ENCODE peak calls at places on chromosomes 13 and 19, in seven cellular contexts. One of them, this sample, is unnamed.

GRCh38 chr13:20114066-20114465 is 46.8 kb downstream of the GJA3 start:
- DNase-seq in endodermal cell: peak
- DNase-seq in CD4-positive, alpha-beta memory T cell: no peak
- DNase-seq in endothelial cell of umbilical vein: no peak
- DNase-seq in PC-3: no peak
- DNase-seq in right cardiac atrium: no peak
- DNase-seq in breast epithelium: no peak
- DNase-seq in this sample: no peak

GRCh38 chr13:67122251-67122650 is 107.9 kb downstream of the PCDH9 start:
- DNase-seq in endodermal cell: no peak
- DNase-seq in CD4-positive, alpha-beta memory T cell: no peak
- DNase-seq in endothelial cell of umbilical vein: no peak
- DNase-seq in PC-3: no peak
- DNase-seq in right cardiac atrium: no peak
- DNase-seq in breast epithelium: no peak
- DNase-seq in this sample: no peak

GRCh38 chr13:101875717-101876393 is 423.4 kb downstream of the ITGBL1 start:
- DNase-seq in endodermal cell: no peak
- DNase-seq in CD4-positive, alpha-beta memory T cell: no peak
- DNase-seq in endothelial cell of umbilical vein: no peak
- DNase-seq in PC-3: peak
- DNase-seq in right cardiac atrium: no peak
- DNase-seq in breast epithelium: no peak
- DNase-seq in this sample: no peak

GRCh38 chr13:80235559-80236296 is 105.2 kb downstream of the SPRY2 start:
- DNase-seq in endodermal cell: no peak
- DNase-seq in CD4-positive, alpha-beta memory T cell: no peak
- DNase-seq in endothelial cell of umbilical vein: peak
- DNase-seq in PC-3: peak
- DNase-seq in right cardiac atrium: no peak
- DNase-seq in breast epithelium: no peak
- DNase-seq in this sample: no peak

GRCh38 chr19:7909471-7910067 is 5.1 kb upstream of the TGFBR3L start:
- DNase-seq in endodermal cell: no peak
- DNase-seq in CD4-positive, alpha-beta memory T cell: no peak
- DNase-seq in endothelial cell of umbilical vein: no peak
- DNase-seq in PC-3: no peak
- DNase-seq in right cardiac atrium: peak
- DNase-seq in breast epithelium: no peak
- DNase-seq in this sample: no peak

GRCh38 chr13:89925107-89925506 is 1422.4 kb upstream of the MIR17HG start:
- DNase-seq in endodermal cell: peak
- DNase-seq in CD4-positive, alpha-beta memory T cell: no peak
- DNase-seq in endothelial cell of umbilical vein: peak
- DNase-seq in PC-3: peak
- DNase-seq in right cardiac atrium: no peak
- DNase-seq in breast epithelium: no peak
- DNase-seq in this sample: no peak

GRCh38 chr13:94351292-94352000 is 128.0 kb downstream of the DCT start:
- DNase-seq in endodermal cell: no peak
- DNase-seq in CD4-positive, alpha-beta memory T cell: no peak
- DNase-seq in endothelial cell of umbilical vein: no peak
- DNase-seq in PC-3: peak
- DNase-seq in right cardiac atrium: no peak
- DNase-seq in breast epithelium: no peak
- DNase-seq in this sample: no peak

GRCh38 chr13:40458283-40459031 is 208.0 kb downstream of the FOXO1 start:
- DNase-seq in endodermal cell: no peak
- DNase-seq in CD4-positive, alpha-beta memory T cell: no peak
- DNase-seq in endothelial cell of umbilical vein: no peak
- DNase-seq in PC-3: no peak
- DNase-seq in right cardiac atrium: no peak
- DNase-seq in breast epithelium: no peak
- DNase-seq in this sample: no peak

GRCh38 chr19:31461814-31462539 is 112.7 kb upstream of the TSHZ3 start:
- DNase-seq in endodermal cell: no peak
- DNase-seq in CD4-positive, alpha-beta memory T cell: no peak
- DNase-seq in endothelial cell of umbilical vein: no peak
- DNase-seq in PC-3: no peak
- DNase-seq in right cardiac atrium: no peak
- DNase-seq in breast epithelium: no peak
- DNase-seq in this sample: no peak

GRCh38 chr19:41306394-41306793 is 3.6 kb upstream of the CCDC97 start:
- DNase-seq in endodermal cell: no peak
- DNase-seq in CD4-positive, alpha-beta memory T cell: no peak
- DNase-seq in endothelial cell of umbilical vein: no peak
- DNase-seq in PC-3: no peak
- DNase-seq in right cardiac atrium: no peak
- DNase-seq in breast epithelium: no peak
- DNase-seq in this sample: no peak

GRCh38 chr19:58572818-58573657 is at the start of gene MZF1:
- DNase-seq in endodermal cell: peak
- DNase-seq in CD4-positive, alpha-beta memory T cell: peak
- DNase-seq in endothelial cell of umbilical vein: peak
- DNase-seq in PC-3: peak
- DNase-seq in right cardiac atrium: peak
- DNase-seq in breast epithelium: peak
- DNase-seq in this sample: no peak

GRCh38 chr13:25241007-25241406 is 46.3 kb downstream of the MTMR6 start:
- DNase-seq in endodermal cell: no peak
- DNase-seq in CD4-positive, alpha-beta memory T cell: no peak
- DNase-seq in endothelial cell of umbilical vein: no peak
- DNase-seq in PC-3: no peak
- DNase-seq in right cardiac atrium: no peak
- DNase-seq in breast epithelium: no peak
- DNase-seq in this sample: no peak

DNA sequence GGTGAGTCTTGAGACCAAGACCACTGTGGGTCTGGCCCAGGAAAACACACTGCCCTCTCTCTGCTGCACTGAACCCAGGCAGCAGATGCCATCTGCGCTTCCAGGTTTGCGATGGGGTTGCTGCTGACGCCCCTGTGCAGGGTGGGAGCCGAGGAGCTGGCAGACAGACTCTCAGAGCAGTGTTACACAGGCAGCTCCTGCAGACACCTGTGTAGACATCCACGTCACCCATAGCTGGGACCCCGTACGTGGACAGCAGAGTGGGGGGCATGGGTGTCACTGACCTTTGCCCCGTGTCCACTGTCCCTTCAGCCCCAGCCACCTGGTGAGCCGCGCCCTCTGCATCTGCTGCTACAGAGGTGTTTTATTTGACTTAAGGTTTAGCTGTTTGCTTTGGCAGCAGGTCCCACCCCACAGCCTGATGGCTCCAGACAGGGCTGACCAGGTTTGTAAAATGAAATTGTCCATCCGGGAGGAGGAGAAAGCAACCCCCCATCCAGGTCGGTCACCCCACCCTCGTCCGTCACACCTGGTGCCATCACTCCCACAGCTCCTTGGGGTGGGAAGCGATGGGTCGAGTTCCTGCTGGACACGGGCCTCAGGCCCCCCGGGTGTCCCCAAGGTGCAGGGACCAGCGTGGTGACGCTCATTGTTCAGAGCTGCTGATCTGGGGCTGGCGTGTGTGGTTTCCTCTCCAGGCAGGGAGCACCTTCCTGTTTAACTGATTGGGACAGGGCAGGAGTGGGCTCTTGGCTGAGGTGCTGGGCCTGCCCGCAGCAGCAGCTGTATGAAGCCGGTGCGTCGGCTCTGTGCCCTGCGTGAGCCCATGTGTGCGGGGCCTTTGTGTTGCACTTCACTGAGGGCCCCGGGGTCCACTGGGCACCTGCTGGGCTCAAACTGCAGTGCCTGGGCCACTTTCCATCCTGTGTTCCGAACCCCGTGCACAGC is 28.4 kb downstream of the MCF2L start:
- DNase-seq in endodermal cell: no peak
- DNase-seq in CD4-positive, alpha-beta memory T cell: no peak
- DNase-seq in endothelial cell of umbilical vein: no peak
- DNase-seq in PC-3: no peak
- DNase-seq in right cardiac atrium: no peak
- DNase-seq in breast epithelium: no peak
- DNase-seq in this sample: no peak
- H3K27ac ChIP-seq in endodermal cell: no peak
- H3K27ac ChIP-seq in CD4-positive, alpha-beta memory T cell: no peak
- H3K27ac ChIP-seq in endothelial cell of umbilical vein: no peak
- H3K27ac ChIP-seq in PC-3: no peak
- H3K27ac ChIP-seq in right cardiac atrium: no peak
- H3K27ac ChIP-seq in breast epithelium: no peak
- H3K27ac ChIP-seq in this sample: no peak

GRCh38 chr19:3544054-3544376 is 5.0 kb downstream of the TEKTIP1 start:
- DNase-seq in endodermal cell: no peak
- DNase-seq in CD4-positive, alpha-beta memory T cell: no peak
- DNase-seq in endothelial cell of umbilical vein: no peak
- DNase-seq in PC-3: no peak
- DNase-seq in right cardiac atrium: peak
- DNase-seq in breast epithelium: no peak
- DNase-seq in this sample: no peak
- H3K27ac ChIP-seq in endodermal cell: no peak
- H3K27ac ChIP-seq in CD4-positive, alpha-beta memory T cell: no peak
- H3K27ac ChIP-seq in endothelial cell of umbilical vein: no peak
- H3K27ac ChIP-seq in PC-3: no peak
- H3K27ac ChIP-seq in right cardiac atrium: no peak
- H3K27ac ChIP-seq in breast epithelium: no peak
- H3K27ac ChIP-seq in this sample: peak

DNA sequence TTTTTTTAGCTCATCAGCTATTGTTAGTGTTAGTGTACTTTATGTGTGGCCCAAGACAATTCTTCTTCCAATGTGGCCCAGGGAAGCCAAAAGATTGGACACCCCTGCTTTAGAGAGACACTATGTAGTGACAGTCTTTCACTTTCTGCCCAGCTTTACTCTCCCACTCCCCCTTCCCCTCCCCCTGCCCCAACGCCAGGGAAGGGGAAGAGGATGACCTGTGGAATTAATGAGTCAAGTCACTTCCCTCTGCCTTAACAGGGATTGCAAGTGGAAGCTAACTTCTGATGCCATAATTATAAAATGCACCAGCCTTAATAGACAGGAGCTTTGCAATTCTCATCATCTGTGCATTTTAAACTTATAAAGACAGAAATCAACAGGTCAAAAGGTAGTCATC is 1.6 kb downstream of the ZNF415 start:
- DNase-seq in endodermal cell: no peak
- DNase-seq in CD4-positive, alpha-beta memory T cell: no peak
- DNase-seq in endothelial cell of umbilical vein: no peak
- DNase-seq in PC-3: no peak
- DNase-seq in right cardiac atrium: no peak
- DNase-seq in breast epithelium: no peak
- DNase-seq in this sample: no peak
- H3K27ac ChIP-seq in endodermal cell: no peak
- H3K27ac ChIP-seq in CD4-positive, alpha-beta memory T cell: no peak
- H3K27ac ChIP-seq in endothelial cell of umbilical vein: no peak
- H3K27ac ChIP-seq in PC-3: no peak
- H3K27ac ChIP-seq in right cardiac atrium: no peak
- H3K27ac ChIP-seq in breast epithelium: no peak
- H3K27ac ChIP-seq in this sample: no peak

GRCh38 chr19:9620842-9621155 is 233 bp downstream of the ZNF561 start:
- DNase-seq in endodermal cell: no peak
- DNase-seq in CD4-positive, alpha-beta memory T cell: no peak
- DNase-seq in endothelial cell of umbilical vein: no peak
- DNase-seq in PC-3: no peak
- DNase-seq in right cardiac atrium: no peak
- DNase-seq in breast epithelium: no peak
- DNase-seq in this sample: no peak
- H3K27ac ChIP-seq in endodermal cell: peak
- H3K27ac ChIP-seq in CD4-positive, alpha-beta memory T cell: peak
- H3K27ac ChIP-seq in endothelial cell of umbilical vein: peak
- H3K27ac ChIP-seq in PC-3: peak
- H3K27ac ChIP-seq in right cardiac atrium: peak
- H3K27ac ChIP-seq in breast epithelium: peak
- H3K27ac ChIP-seq in this sample: peak

DNA sequence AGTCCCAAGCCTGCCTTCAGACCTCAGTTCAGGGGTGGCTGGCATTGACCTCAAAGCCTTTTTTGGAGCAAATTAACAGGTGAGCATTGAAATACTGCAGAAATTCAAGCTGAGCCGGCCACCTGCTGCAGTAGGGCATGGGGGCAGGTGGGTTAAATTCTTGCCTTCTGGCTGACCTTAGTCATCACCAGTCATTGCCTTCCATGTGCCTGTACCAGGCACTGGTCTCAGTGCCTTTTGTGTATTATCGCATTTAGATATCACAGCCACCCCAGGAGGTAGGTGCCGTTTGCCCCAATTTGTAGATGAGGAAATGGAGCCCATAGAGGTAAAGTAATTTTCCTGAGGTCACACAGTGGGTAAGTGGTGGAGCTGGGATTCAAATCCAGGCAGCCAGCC is 7.2 kb downstream of the PPP1R37 start:
- DNase-seq in endodermal cell: no peak
- DNase-seq in CD4-positive, alpha-beta memory T cell: no peak
- DNase-seq in endothelial cell of umbilical vein: no peak
- DNase-seq in PC-3: no peak
- DNase-seq in right cardiac atrium: no peak
- DNase-seq in breast epithelium: no peak
- DNase-seq in this sample: no peak
- H3K27ac ChIP-seq in endodermal cell: no peak
- H3K27ac ChIP-seq in CD4-positive, alpha-beta memory T cell: no peak
- H3K27ac ChIP-seq in endothelial cell of umbilical vein: no peak
- H3K27ac ChIP-seq in PC-3: no peak
- H3K27ac ChIP-seq in right cardiac atrium: no peak
- H3K27ac ChIP-seq in breast epithelium: peak
- H3K27ac ChIP-seq in this sample: no peak

GRCh38 chr19:33024398-33024797 is 40.3 kb downstream of the RHPN2 start:
- DNase-seq in endodermal cell: peak
- DNase-seq in CD4-positive, alpha-beta memory T cell: no peak
- DNase-seq in endothelial cell of umbilical vein: no peak
- DNase-seq in PC-3: peak
- DNase-seq in right cardiac atrium: no peak
- DNase-seq in breast epithelium: peak
- DNase-seq in this sample: no peak
- H3K27ac ChIP-seq in endodermal cell: no peak
- H3K27ac ChIP-seq in CD4-positive, alpha-beta memory T cell: no peak
- H3K27ac ChIP-seq in endothelial cell of umbilical vein: no peak
- H3K27ac ChIP-seq in PC-3: no peak
- H3K27ac ChIP-seq in right cardiac atrium: no peak
- H3K27ac ChIP-seq in breast epithelium: peak
- H3K27ac ChIP-seq in this sample: no peak

DNA sequence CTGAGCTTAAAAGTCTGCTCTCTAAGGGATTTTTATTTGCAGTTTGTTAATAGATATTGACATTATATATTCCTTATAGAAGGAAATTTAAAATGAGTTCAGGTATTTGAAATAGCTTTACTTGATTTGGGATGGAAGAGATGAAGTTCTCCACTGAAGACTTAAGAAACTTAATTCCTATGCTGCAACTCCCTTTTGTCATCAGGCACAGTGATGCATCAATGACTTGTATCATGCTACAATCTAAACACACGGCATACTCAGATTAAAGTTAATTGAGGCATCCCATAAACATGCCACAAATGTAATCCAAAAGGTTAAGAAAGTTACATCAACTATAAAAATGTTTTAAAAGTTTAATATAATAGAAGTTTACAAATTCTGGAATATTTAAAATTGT is 109.0 kb downstream of the STARD13 start:
- DNase-seq in endodermal cell: no peak
- DNase-seq in CD4-positive, alpha-beta memory T cell: no peak
- DNase-seq in endothelial cell of umbilical vein: no peak
- DNase-seq in PC-3: no peak
- DNase-seq in right cardiac atrium: no peak
- DNase-seq in breast epithelium: no peak
- DNase-seq in this sample: no peak
- H3K27ac ChIP-seq in endodermal cell: no peak
- H3K27ac ChIP-seq in CD4-positive, alpha-beta memory T cell: no peak
- H3K27ac ChIP-seq in endothelial cell of umbilical vein: no peak
- H3K27ac ChIP-seq in PC-3: no peak
- H3K27ac ChIP-seq in right cardiac atrium: no peak
- H3K27ac ChIP-seq in breast epithelium: no peak
- H3K27ac ChIP-seq in this sample: no peak

This sample was measured in caudate nucleus.